ENCODE peak calls at places on chromosomes 3 and 15, in six cellular contexts. One of them, this sample, is unnamed.

GRCh38 chr3:54538346-54538745 is 389.5 kb downstream of the LRTM1 start:
- DNase-seq in WTC11: peak
- DNase-seq in K562: no peak
- DNase-seq in HCT116: no peak
- DNase-seq in HepG2: no peak
- DNase-seq in H1: peak
- DNase-seq in this sample: no peak

GRCh38 chr3:174859109-174859735 is at the start of gene NAALADL2:
- DNase-seq in WTC11: no peak
- DNase-seq in K562: no peak
- DNase-seq in HCT116: no peak
- DNase-seq in HepG2: no peak
- DNase-seq in H1: no peak
- DNase-seq in this sample: no peak

GRCh38 chr3:75395601-75396315 is 268.4 kb upstream of the FRG2C start:
- DNase-seq in WTC11: no peak
- DNase-seq in K562: no peak
- DNase-seq in HCT116: no peak
- DNase-seq in HepG2: no peak
- DNase-seq in H1: no peak
- DNase-seq in this sample: no peak

GRCh38 chr3:14545251-14545635 is 5.1 kb upstream of the GRIP2 start:
- DNase-seq in WTC11: no peak
- DNase-seq in K562: no peak
- DNase-seq in HCT116: no peak
- DNase-seq in HepG2: no peak
- DNase-seq in H1: no peak
- DNase-seq in this sample: no peak

GRCh38 chr15:73872370-73872769 is 994 bp upstream of the TBC1D21 start:
- DNase-seq in WTC11: no peak
- DNase-seq in K562: no peak
- DNase-seq in HCT116: no peak
- DNase-seq in HepG2: no peak
- DNase-seq in H1: no peak
- DNase-seq in this sample: no peak

GRCh38 chr15:51077565-51078153 is 17.0 kb downstream of the TNFAIP8L3 start:
- DNase-seq in WTC11: peak
- DNase-seq in K562: peak
- DNase-seq in HCT116: no peak
- DNase-seq in HepG2: no peak
- DNase-seq in H1: peak
- DNase-seq in this sample: peak

GRCh38 chr3:156181509-156181908 is 61.1 kb downstream of the KCNAB1 start:
- DNase-seq in WTC11: no peak
- DNase-seq in K562: no peak
- DNase-seq in HCT116: no peak
- DNase-seq in HepG2: no peak
- DNase-seq in H1: no peak
- DNase-seq in this sample: no peak

GRCh38 chr3:28745436-28745835 is 396.8 kb upstream of the AZI2 start:
- DNase-seq in WTC11: no peak
- DNase-seq in K562: no peak
- DNase-seq in HCT116: no peak
- DNase-seq in HepG2: no peak
- DNase-seq in H1: no peak
- DNase-seq in this sample: no peak

GRCh38 chr15:92109485-92109884 is 256.0 kb downstream of the SLCO3A1 start:
- DNase-seq in WTC11: no peak
- DNase-seq in K562: no peak
- DNase-seq in HCT116: no peak
- DNase-seq in HepG2: no peak
- DNase-seq in H1: no peak
- DNase-seq in this sample: no peak

GRCh38 chr15:35657679-35658201 is 111.8 kb upstream of the DPH6 start:
- DNase-seq in WTC11: no peak
- DNase-seq in K562: no peak
- DNase-seq in HCT116: no peak
- DNase-seq in HepG2: no peak
- DNase-seq in H1: no peak
- DNase-seq in this sample: no peak

GRCh38 chr3:155283092-155284056 is 10.1 kb downstream of the STRIT1 start:
- DNase-seq in WTC11: no peak
- DNase-seq in K562: no peak
- DNase-seq in HCT116: no peak
- DNase-seq in HepG2: no peak
- DNase-seq in H1: no peak
- DNase-seq in this sample: no peak

GRCh38 chr15:92624401-92624991 is 31.1 kb downstream of the FAM174B start:
- DNase-seq in WTC11: no peak
- DNase-seq in K562: no peak
- DNase-seq in HCT116: no peak
- DNase-seq in HepG2: no peak
- DNase-seq in H1: no peak
- DNase-seq in this sample: no peak

GRCh38 chr15:37125143-37125542 is 24.8 kb upstream of the MEIS2 start:
- DNase-seq in WTC11: no peak
- DNase-seq in K562: no peak
- DNase-seq in HCT116: no peak
- DNase-seq in HepG2: no peak
- DNase-seq in H1: no peak
- DNase-seq in this sample: no peak

GRCh38 chr3:16433701-16434151 is 79.8 kb downstream of the RFTN1 start:
- DNase-seq in WTC11: no peak
- DNase-seq in K562: no peak
- DNase-seq in HCT116: no peak
- DNase-seq in HepG2: no peak
- DNase-seq in H1: no peak
- DNase-seq in this sample: peak

GRCh38 chr3:174441588-174442316 is 417.4 kb upstream of the NAALADL2 start:
- DNase-seq in WTC11: no peak
- DNase-seq in K562: no peak
- DNase-seq in HCT116: no peak
- DNase-seq in HepG2: no peak
- DNase-seq in H1: no peak
- DNase-seq in this sample: no peak

GRCh38 chr3:4492240-4493007 is 724 bp upstream of the ITPR1 start:
- DNase-seq in WTC11: peak
- DNase-seq in K562: peak
- DNase-seq in HCT116: no peak
- DNase-seq in HepG2: peak
- DNase-seq in H1: peak
- DNase-seq in this sample: no peak

GRCh38 chr3:4978966-4979400 is 254 bp upstream of the BHLHE40 start:
- DNase-seq in WTC11: peak
- DNase-seq in K562: peak
- DNase-seq in HCT116: peak
- DNase-seq in HepG2: peak
- DNase-seq in H1: peak
- DNase-seq in this sample: peak

GRCh38 chr15:78930577-78931388 is 14.1 kb downstream of the CTSH start:
- DNase-seq in WTC11: no peak
- DNase-seq in K562: peak
- DNase-seq in HCT116: peak
- DNase-seq in HepG2: no peak
- DNase-seq in H1: no peak
- DNase-seq in this sample: no peak

GRCh38 chr3:12507871-12508281 is 23.6 kb downstream of the TSEN2 start:
- DNase-seq in WTC11: no peak
- DNase-seq in K562: no peak
- DNase-seq in HCT116: no peak
- DNase-seq in HepG2: no peak
- DNase-seq in H1: no peak
- DNase-seq in this sample: no peak

GRCh38 chr3:43291546-43291945 is 5.2 kb downstream of the SNRK start:
- DNase-seq in WTC11: no peak
- DNase-seq in K562: no peak
- DNase-seq in HCT116: no peak
- DNase-seq in HepG2: no peak
- DNase-seq in H1: no peak
- DNase-seq in this sample: no peak

GRCh38 chr3:39166932-39167532 is 13.6 kb upstream of the CSRNP1 start:
- DNase-seq in WTC11: no peak
- DNase-seq in K562: no peak
- DNase-seq in HCT116: no peak
- DNase-seq in HepG2: no peak
- DNase-seq in H1: no peak
- DNase-seq in this sample: no peak

GRCh38 chr3:106510206-106510605 is 641.4 kb upstream of the CBLB start:
- DNase-seq in WTC11: no peak
- DNase-seq in K562: no peak
- DNase-seq in HCT116: no peak
- DNase-seq in HepG2: no peak
- DNase-seq in H1: no peak
- DNase-seq in this sample: no peak

GRCh38 chr3:184659797-184660301 is 52.0 kb downstream of the MAGEF1 start:
- DNase-seq in WTC11: peak
- DNase-seq in K562: peak
- DNase-seq in HCT116: no peak
- DNase-seq in HepG2: peak
- DNase-seq in H1: no peak
- DNase-seq in this sample: no peak

GRCh38 chr3:29067014-29067413 is 213.9 kb upstream of the RBMS3 start:
- DNase-seq in WTC11: no peak
- DNase-seq in K562: no peak
- DNase-seq in HCT116: no peak
- DNase-seq in HepG2: no peak
- DNase-seq in H1: no peak
- DNase-seq in this sample: no peak

GRCh38 chr3:195117978-195118581 is 152.9 kb downstream of the XXYLT1 start:
- DNase-seq in WTC11: no peak
- DNase-seq in K562: peak
- DNase-seq in HCT116: peak
- DNase-seq in HepG2: no peak
- DNase-seq in H1: no peak
- DNase-seq in this sample: no peak

GRCh38 chr3:115615001-115615447 is 8.3 kb upstream of the GAP43 start:
- DNase-seq in WTC11: no peak
- DNase-seq in K562: no peak
- DNase-seq in HCT116: peak
- DNase-seq in HepG2: peak
- DNase-seq in H1: no peak
- DNase-seq in this sample: no peak

GRCh38 chr3:58658508-58658907 is 8.1 kb downstream of the FAM3D start:
- DNase-seq in WTC11: no peak
- DNase-seq in K562: no peak
- DNase-seq in HCT116: no peak
- DNase-seq in HepG2: no peak
- DNase-seq in H1: no peak
- DNase-seq in this sample: no peak

GRCh38 chr3:58657571-58658141 is 8.9 kb downstream of the FAM3D start:
- DNase-seq in WTC11: no peak
- DNase-seq in K562: no peak
- DNase-seq in HCT116: no peak
- DNase-seq in HepG2: no peak
- DNase-seq in H1: no peak
- DNase-seq in this sample: no peak

GRCh38 chr3:58660998-58661397 is 5.6 kb downstream of the FAM3D start:
- DNase-seq in WTC11: no peak
- DNase-seq in K562: no peak
- DNase-seq in HCT116: no peak
- DNase-seq in HepG2: no peak
- DNase-seq in H1: no peak
- DNase-seq in this sample: no peak

GRCh38 chr3:58657036-58657435 is 9.5 kb downstream of the FAM3D start:
- DNase-seq in WTC11: no peak
- DNase-seq in K562: no peak
- DNase-seq in HCT116: no peak
- DNase-seq in HepG2: no peak
- DNase-seq in H1: no peak
- DNase-seq in this sample: no peak

DNA sequence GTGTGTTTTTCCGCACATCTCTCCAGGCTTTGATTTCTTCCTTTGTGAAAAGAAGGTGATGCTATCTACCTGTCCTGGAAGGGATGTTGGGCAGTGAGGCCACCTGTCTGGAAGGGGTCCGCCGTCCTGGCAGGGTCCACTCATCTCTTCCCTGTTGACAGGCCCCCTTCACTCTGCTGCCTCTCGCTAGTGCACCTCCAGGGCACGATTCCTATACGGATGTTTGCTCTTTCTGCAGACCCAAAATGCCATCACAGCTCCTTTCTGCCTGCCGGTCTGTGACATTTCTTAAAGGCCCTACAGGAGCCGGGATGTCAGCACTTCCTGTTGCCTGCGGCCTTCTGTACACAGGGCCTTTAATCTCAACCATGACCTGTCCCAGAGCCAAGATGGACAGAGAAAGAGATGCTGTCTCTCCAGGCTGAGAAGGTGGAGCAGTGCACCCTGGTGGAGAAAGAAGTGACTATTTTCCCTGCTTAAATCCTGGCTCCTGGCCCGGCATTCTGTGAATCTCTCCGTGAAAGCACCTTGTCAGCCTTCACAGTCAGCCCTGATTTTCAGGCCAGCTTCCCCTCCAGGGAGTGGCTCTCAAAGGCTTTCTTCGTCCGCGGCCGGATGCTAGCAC is 7.4 kb downstream of the FAM3D start:
- DNase-seq in WTC11: peak
- DNase-seq in K562: peak
- DNase-seq in HCT116: peak
- DNase-seq in HepG2: peak
- DNase-seq in H1: peak
- DNase-seq in this sample: no peak
- TF ChIP-seq ATF3 in WTC11: no peak
- TF ChIP-seq ATF3 in K562: no peak
- TF ChIP-seq ATF3 in HCT116: no peak
- TF ChIP-seq ATF3 in HepG2: no peak
- TF ChIP-seq ATF3 in H1: no peak
- TF ChIP-seq ATF3 in this sample: no peak

GRCh38 chr15:48005921-48006541 is 114.8 kb upstream of the SLC24A5 start:
- DNase-seq in WTC11: peak
- DNase-seq in K562: no peak
- DNase-seq in HCT116: no peak
- DNase-seq in HepG2: no peak
- DNase-seq in H1: no peak
- DNase-seq in this sample: no peak
- TF ChIP-seq ATF3 in WTC11: no peak
- TF ChIP-seq ATF3 in K562: no peak
- TF ChIP-seq ATF3 in HCT116: no peak
- TF ChIP-seq ATF3 in HepG2: no peak
- TF ChIP-seq ATF3 in H1: no peak
- TF ChIP-seq ATF3 in this sample: no peak

DNA sequence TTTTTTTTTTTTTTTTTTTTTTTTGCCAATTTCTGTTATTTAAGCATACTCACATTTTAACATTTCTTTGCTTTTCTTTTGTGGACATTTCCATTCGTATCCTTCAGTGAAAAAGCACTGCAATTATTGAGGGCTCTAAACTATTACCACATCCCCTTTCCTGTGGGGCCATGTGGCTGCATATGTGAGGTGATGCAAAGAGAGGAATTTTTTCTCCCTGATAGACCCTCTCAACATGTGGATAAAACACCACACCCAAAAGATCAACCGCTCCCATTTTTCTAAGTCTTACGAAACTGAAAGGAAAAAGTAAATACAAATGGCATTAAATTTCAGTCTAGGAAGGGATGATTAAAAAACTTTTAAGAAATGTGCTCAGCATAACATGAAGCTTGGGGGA is 68.8 kb downstream of the DNAJC13 start:
- DNase-seq in WTC11: no peak
- DNase-seq in K562: no peak
- DNase-seq in HCT116: no peak
- DNase-seq in HepG2: no peak
- DNase-seq in H1: no peak
- DNase-seq in this sample: no peak
- TF ChIP-seq ATF3 in WTC11: no peak
- TF ChIP-seq ATF3 in K562: no peak
- TF ChIP-seq ATF3 in HCT116: no peak
- TF ChIP-seq ATF3 in HepG2: no peak
- TF ChIP-seq ATF3 in H1: no peak
- TF ChIP-seq ATF3 in this sample: no peak

GRCh38 chr15:41102854-41103253 is 13.2 kb downstream of the INO80 start:
- DNase-seq in WTC11: no peak
- DNase-seq in K562: no peak
- DNase-seq in HCT116: no peak
- DNase-seq in HepG2: no peak
- DNase-seq in H1: no peak
- DNase-seq in this sample: no peak
- TF ChIP-seq ATF3 in WTC11: no peak
- TF ChIP-seq ATF3 in K562: no peak
- TF ChIP-seq ATF3 in HCT116: no peak
- TF ChIP-seq ATF3 in HepG2: no peak
- TF ChIP-seq ATF3 in H1: no peak
- TF ChIP-seq ATF3 in this sample: no peak

This sample was measured in GM12878.